ENCODE peak calls at places on chromosomes 11 and 22, in nine cellular contexts. X, E, W, J, S, C, Y, V and Z are unnamed samples.

GRCh38 chr11:73249304-73249703 is 22.8 kb upstream of the P2RY6 start:
- DNase-seq in W (no peak), Y (no peak), C (no peak), S (no peak), X (peak), E (peak), V (no peak), J (peak), Z (no peak)

GRCh38 chr11:2446590-2447252 is 1.9 kb downstream of the KCNQ1 start:
- DNase-seq in Y (no peak), W (no peak), C (no peak), V (no peak), E (peak), X (no peak), J (no peak), S (no peak), Z (no peak)

GRCh38 chr11:12517306-12517705 is 139.9 kb downstream of the PARVA start:
- DNase-seq in W (no peak), Y (no peak), S (no peak), J (no peak), C (no peak), E (no peak), V (no peak), X (peak), Z (no peak)

GRCh38 chr11:91081440-91082088 is 858.7 kb upstream of the CHORDC1 start:
- DNase-seq in V (no peak), E (no peak), S (no peak), W (no peak), Y (no peak), X (peak), C (no peak), J (peak), Z (no peak)

GRCh38 chr11:132028380-132029240 is 658.2 kb downstream of the NTM start:
- DNase-seq in Y (no peak), W (no peak), J (peak), S (no peak), E (no peak), C (no peak), X (no peak), V (no peak), Z (no peak)

GRCh38 chr11:63761173-63761572 is 7.4 kb downstream of the ZFTA start:
- DNase-seq in X (no peak), S (no peak), C (no peak), Y (peak), V (peak), W (no peak), E (no peak), J (no peak), Z (no peak)

GRCh38 chr11:119323532-119324033 is 6.7 kb upstream of the MCAM start:
- DNase-seq in W (peak), S (peak), J (peak), C (peak), V (peak), X (peak), E (peak), Y (peak), Z (peak)

GRCh38 chr11:81007046-81007445 is 1566.2 kb upstream of the TENM4 start:
- DNase-seq in C (no peak), Y (no peak), E (no peak), S (no peak), V (no peak), J (peak), X (no peak), W (peak), Z (no peak)

GRCh38 chr11:406796-407650 is 7.8 kb downstream of the SIGIRR start:
- DNase-seq in S (peak), E (peak), W (no peak), X (peak), V (peak), Y (no peak), C (peak), J (peak), Z (no peak)

GRCh38 chr11:117815262-117815803 is 9.2 kb downstream of the FXYD2 start:
- DNase-seq in S (no peak), X (no peak), V (no peak), C (peak), J (no peak), Y (no peak), E (peak), W (no peak), Z (no peak)

GRCh38 chr11:82557274-82557673 is 176.4 kb downstream of the FAM181B start:
- DNase-seq in J (no peak), V (no peak), Y (no peak), E (peak), S (no peak), W (no peak), X (peak), C (no peak), Z (no peak)

GRCh38 chr11:45902452-45903380 is 4.4 kb downstream of the FREY1 start:
- DNase-seq in E (no peak), V (no peak), J (no peak), X (no peak), W (no peak), S (no peak), C (no peak), Y (no peak), Z (no peak)

GRCh38 chr22:19402642-19403191 is 28.8 kb downstream of the HIRA start:
- DNase-seq in Y (no peak), X (no peak), V (no peak), C (no peak), W (no peak), E (no peak), J (no peak), S (no peak), Z (no peak)